ENCODE peak calls at places on chromosomes 3 and 15, in eight cellular contexts. B, L, S, W, N, H, K and T are unnamed samples. For H3K27me3, the result is how much of the 10 kb centered on the place peaks cover.

GRCh38 chr3:159835126-159835525 is 153.5 kb upstream of the IL12A start:
- DNase-seq in B (no peak), L (no peak), S (no peak), W (no peak), N (no peak), H (no peak), K (no peak), T (no peak)

GRCh38 chr15:29560896-29561295 is 261.4 kb downstream of the TJP1 start:
- DNase-seq in B (no peak), L (no peak), S (no peak), W (no peak), N (no peak), H (no peak), K (no peak), T (no peak)

GRCh38 chr15:77186518-77187095 is 115.7 kb upstream of the TSPAN3 start:
- DNase-seq in B (no peak), L (no peak), S (no peak), W (no peak), N (no peak), H (no peak), K (no peak), T (no peak)

GRCh38 chr15:93349146-93349545 is 260.1 kb upstream of the RGMA start:
- DNase-seq in B (no peak), L (no peak), S (no peak), W (no peak), N (no peak), H (no peak), K (no peak), T (no peak)

GRCh38 chr3:128207953-128208352 is 54.7 kb downstream of the EEFSEC start:
- DNase-seq in B (no peak), L (no peak), S (no peak), W (no peak), N (no peak), H (no peak), K (no peak), T (no peak)

GRCh38 chr3:197807969-197808587 is 17.0 kb downstream of the LRCH3 start:
- DNase-seq in B (no peak), L (no peak), S (no peak), W (no peak), N (no peak), H (no peak), K (no peak), T (no peak)

GRCh38 chr3:49151610-49152009 is 14.5 kb downstream of the CCDC71 start:
- DNase-seq in B (no peak), L (no peak), S (no peak), W (no peak), N (no peak), H (no peak), K (no peak), T (no peak)

GRCh38 chr15:89127054-89127702 is 38.9 kb downstream of the ABHD2 start:
- DNase-seq in B (no peak), L (no peak), S (no peak), W (no peak), N (no peak), H (no peak), K (no peak), T (peak)

GRCh38 chr3:197302696-197303341 is 4.4 kb upstream of the DLG1 start:
- DNase-seq in B (no peak), L (no peak), S (no peak), W (no peak), N (no peak), H (no peak), K (no peak), T (no peak)

GRCh38 chr3:111936191-111936841 is 42.5 kb upstream of the ABHD10 start:
- DNase-seq in B (no peak), L (no peak), S (no peak), W (no peak), N (no peak), H (no peak), K (no peak), T (no peak)

GRCh38 chr3:18224406-18224805 is 200.7 kb downstream of the SATB1 start:
- DNase-seq in B (no peak), L (no peak), S (no peak), W (no peak), N (no peak), H (no peak), K (no peak), T (no peak)

GRCh38 chr3:11637901-11638668 is 5.6 kb downstream of the VGLL4 start:
- DNase-seq in B (no peak), L (no peak), S (no peak), W (no peak), N (no peak), H (no peak), K (no peak), T (no peak)

GRCh38 chr15:83046558-83047127 is 20.4 kb downstream of the BTBD1 start:
- DNase-seq in B (no peak), L (no peak), S (no peak), W (no peak), N (no peak), H (no peak), K (no peak), T (no peak)

GRCh38 chr15:74653426-74654082 is 37.9 kb downstream of the CLK3 start:
- DNase-seq in B (peak), L (no peak), S (no peak), W (peak), N (no peak), H (no peak), K (no peak), T (no peak)

GRCh38 chr3:156826896-156827882 is 1.0 kb downstream of the LEKR1 start:
- DNase-seq in B (no peak), L (no peak), S (no peak), W (no peak), N (no peak), H (no peak), K (no peak), T (no peak)

GRCh38 chr15:69412701-69413100 is 1.4 kb upstream of the KIF23 start:
- DNase-seq in B (no peak), L (no peak), S (no peak), W (no peak), N (no peak), H (no peak), K (no peak), T (no peak)

GRCh38 chr3:46585799-46586693 is 19.9 kb upstream of the LRRC2 start:
- DNase-seq in B (no peak), L (no peak), S (no peak), W (no peak), N (no peak), H (no peak), K (no peak), T (peak)

GRCh38 chr3:55486857-55487375 is at the start of gene WNT5A:
- DNase-seq in B (no peak), L (peak), S (peak), W (peak), N (no peak), H (no peak), K (no peak), T (peak)

GRCh38 chr15:70111203-70112017 is 13.7 kb upstream of the TLE3 start:
- DNase-seq in B (peak), L (peak), S (peak), W (no peak), N (peak), H (peak), K (peak), T (peak)

GRCh38 chr15:89377842-89378698 is 43.4 kb upstream of the POLG start:
- DNase-seq in B (no peak), L (no peak), S (no peak), W (no peak), N (peak), H (no peak), K (no peak), T (no peak)

GRCh38 chr15:99683000-99683670 is 50.1 kb downstream of the LYSMD4 start:
- DNase-seq in B (no peak), L (no peak), S (no peak), W (no peak), N (no peak), H (no peak), K (no peak), T (no peak)

GRCh38 chr3:180600473-180600872 is 1.5 kb upstream of the TTC14 start:
- DNase-seq in B (no peak), L (no peak), S (no peak), W (no peak), N (no peak), H (no peak), K (no peak), T (no peak)

GRCh38 chr3:16866447-16867025 is 18.2 kb upstream of the PLCL2 start:
- DNase-seq in B (no peak), L (no peak), S (no peak), W (no peak), N (no peak), H (peak), K (no peak), T (no peak)

GRCh38 chr3:9690451-9691450 is 12.9 kb upstream of the CPNE9 start:
- DNase-seq in B (no peak), L (no peak), S (no peak), W (no peak), N (no peak), H (no peak), K (no peak), T (no peak)

GRCh38 chr3:160928183-160928718 is 172.2 kb downstream of the PPM1L start:
- DNase-seq in B (no peak), L (no peak), S (no peak), W (no peak), N (no peak), H (no peak), K (no peak), T (no peak)

GRCh38 chr3:47422743-47423142 is 41.9 kb downstream of the PTPN23 start:
- DNase-seq in B (no peak), L (no peak), S (no peak), W (no peak), N (no peak), H (no peak), K (no peak), T (no peak)

GRCh38 chr15:85749261-85750151 is 45.2 kb downstream of the KLHL25 start:
- DNase-seq in B (peak), L (peak), S (no peak), W (peak), N (no peak), H (no peak), K (no peak), T (no peak)

GRCh38 chr3:30650348-30650995 is 44.1 kb downstream of the TGFBR2 start:
- DNase-seq in B (no peak), L (no peak), S (no peak), W (no peak), N (no peak), H (no peak), K (no peak), T (no peak)

GRCh38 chr3:105367406-105368213 is 901 bp downstream of the ALCAM start:
- DNase-seq in B (peak), L (peak), S (peak), W (peak), N (peak), H (peak), K (peak), T (peak)

GRCh38 chr3:174951498-174951897 is 92.4 kb downstream of the NAALADL2 start:
- DNase-seq in B (no peak), L (no peak), S (no peak), W (no peak), N (no peak), H (no peak), K (no peak), T (no peak)

DNA sequence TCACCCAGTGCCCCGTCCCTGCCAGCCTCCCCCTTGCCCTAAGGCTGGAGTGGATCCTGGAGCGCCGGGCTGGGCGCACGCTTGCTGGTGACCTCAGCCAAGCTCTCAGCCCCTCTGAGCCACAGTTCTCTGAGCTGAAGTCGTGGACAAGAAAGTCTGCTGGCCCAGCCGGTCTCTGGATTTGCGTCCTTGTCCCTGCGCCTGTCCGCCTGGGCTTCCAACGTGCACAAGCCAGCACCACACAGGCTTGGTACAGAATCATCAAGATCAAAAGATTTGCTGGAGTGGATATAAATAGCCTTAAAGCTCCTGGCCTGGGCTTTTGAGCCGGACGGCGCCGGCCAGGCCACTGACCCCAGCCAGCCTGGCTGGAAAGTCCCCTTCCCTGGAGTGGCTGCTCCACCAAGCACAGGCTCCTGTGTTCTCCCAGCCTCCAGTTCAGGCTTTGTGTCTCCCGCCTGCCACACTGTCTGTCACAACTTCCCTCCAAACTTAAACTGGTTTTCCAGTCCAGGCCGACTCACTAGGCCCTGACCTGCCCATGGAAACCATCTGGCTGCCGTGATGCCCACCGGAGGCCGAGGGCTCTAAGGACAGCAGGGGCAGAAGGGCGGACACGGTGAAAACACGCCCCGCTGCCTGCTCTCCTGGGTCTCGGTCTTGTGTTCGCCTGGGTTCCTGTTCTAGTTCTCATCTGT is 156.2 kb downstream of the NUP210 start:
- DNase-seq in B (no peak), L (no peak), S (no peak), W (no peak), N (no peak), H (peak), K (no peak), T (no peak)
- TF ChIP-seq POLR2A in B (no peak), L (no peak), S (no peak), W (no peak), N (no peak), H (peak), K (no peak), T (no peak)

GRCh38 chr3:13860001-13860400 is 19.9 kb downstream of the WNT7A start:
- DNase-seq in B (no peak), L (no peak), S (no peak), W (no peak), N (no peak), H (no peak), K (no peak), T (no peak)
- H3K27me3 ChIP-seq in B (half or more), L (under half), S (under half), W (half or more), N (under half), H (under half), K (under half), T (under half)

DNA sequence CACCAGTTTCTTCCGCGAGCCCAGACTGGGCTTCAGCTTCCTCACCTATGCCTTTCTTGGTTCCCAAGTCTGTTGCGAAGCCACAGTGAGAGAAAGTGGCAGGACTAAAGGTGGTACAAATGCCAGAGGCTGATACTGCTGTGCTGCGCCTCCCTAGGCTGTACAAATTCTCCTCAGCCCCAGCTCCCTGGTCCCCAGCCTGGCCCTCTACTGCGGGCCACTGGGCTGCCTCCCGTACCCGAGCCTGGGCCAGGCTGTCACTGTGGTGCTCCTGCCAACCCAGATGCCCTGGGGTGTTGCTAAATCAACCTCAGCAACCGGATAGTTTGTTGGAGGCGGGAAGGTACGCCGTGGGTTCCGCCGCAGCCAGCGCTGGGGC is 352 bp upstream of the TEX264 start:
- DNase-seq in B (no peak), L (no peak), S (no peak), W (peak), N (no peak), H (no peak), K (no peak), T (no peak)
- H3K4me3 ChIP-seq in B (peak), L (peak), S (peak), W (peak), N (peak), H (peak), K (peak), T (peak)

DNA sequence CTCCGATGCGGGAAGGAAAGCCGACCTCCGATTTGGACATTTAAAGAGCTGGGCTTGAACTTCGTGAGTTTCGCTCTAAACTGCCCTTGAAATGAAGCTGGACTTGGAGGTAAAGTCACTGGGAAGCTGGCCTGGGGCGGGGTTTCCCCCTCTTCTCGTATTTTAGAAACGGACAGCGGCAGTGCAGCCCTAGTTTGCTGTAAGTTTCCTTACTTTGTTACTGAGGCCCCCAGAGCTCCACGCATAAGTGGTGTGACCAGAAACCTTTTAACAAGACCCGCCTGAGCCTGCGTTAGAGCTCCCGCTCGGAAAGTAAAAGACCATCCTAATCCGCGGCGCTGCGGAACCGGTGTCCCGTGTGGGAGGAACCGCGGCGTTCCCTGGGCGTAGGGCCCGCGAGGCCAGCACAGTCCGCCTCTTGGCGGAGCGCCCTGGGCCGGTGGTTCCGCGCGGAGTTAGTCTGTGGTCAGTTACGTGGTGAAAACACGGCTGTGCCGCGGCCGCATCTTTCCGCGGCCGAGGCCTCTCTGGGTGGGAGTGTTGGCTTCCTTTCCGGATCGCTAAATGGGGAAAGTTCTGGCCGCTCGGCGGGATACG is 409 bp downstream of the B3GNT5 start:
- DNase-seq in B (peak), L (peak), S (peak), W (peak), N (peak), H (peak), K (peak), T (peak)
- TF ChIP-seq POLR2A in B (no peak), L (no peak), S (peak), W (no peak), N (peak), H (peak), K (no peak), T (peak)

GRCh38 chr3:194395201-194395600 is 3.9 kb downstream of the GP5 start:
- DNase-seq in B (no peak), L (no peak), S (no peak), W (no peak), N (no peak), H (no peak), K (no peak), T (no peak)
- H3K27me3 ChIP-seq in B (half or more), L (under half), S (under half), W (under half), N (under half), H (under half), K (under half), T (under half)

GRCh38 chr3:149375824-149376196 is 1.6 kb downstream of the TM4SF1 start:
- DNase-seq in B (no peak), L (no peak), S (no peak), W (no peak), N (no peak), H (no peak), K (no peak), T (no peak)
- H3K4me3 ChIP-seq in B (peak), L (no peak), S (no peak), W (peak), N (peak), H (peak), K (peak), T (peak)

DNA sequence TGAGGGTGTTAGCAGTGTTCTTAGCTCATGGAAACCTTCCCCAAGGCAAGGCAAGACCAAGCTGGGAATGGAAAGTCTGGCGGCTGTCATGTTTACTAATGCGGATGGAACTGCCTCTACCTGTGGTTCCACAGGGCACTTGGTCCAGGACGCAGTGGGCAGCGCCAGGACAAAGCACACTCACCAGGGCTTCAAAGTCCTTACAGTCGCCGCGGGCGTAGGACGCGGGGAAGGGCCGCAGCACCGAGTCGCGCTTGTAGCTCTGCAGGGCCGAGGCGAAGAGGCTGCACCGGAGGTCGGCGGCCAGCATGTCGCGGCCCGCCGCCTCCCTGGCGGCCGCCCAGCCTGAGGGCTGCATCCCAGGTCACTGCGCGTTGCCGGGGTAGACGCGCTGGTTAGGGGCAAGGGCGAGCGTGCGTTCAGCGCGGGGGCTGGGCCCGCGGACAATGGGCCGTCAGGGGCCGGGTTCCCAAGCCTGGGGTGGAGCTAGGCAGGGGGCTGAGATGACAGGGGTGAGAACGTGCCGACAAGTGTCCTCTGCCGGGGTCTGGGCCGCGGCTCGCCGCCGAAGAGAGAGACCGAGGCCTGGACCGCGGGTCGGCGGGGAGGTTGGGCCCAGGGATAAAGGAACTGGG is 497 bp downstream of the PARP16 start:
- DNase-seq in B (peak), L (no peak), S (no peak), W (no peak), N (peak), H (peak), K (no peak), T (peak)
- TF ChIP-seq POLR2A in B (no peak), L (no peak), S (no peak), W (no peak), N (no peak), H (no peak), K (no peak), T (no peak)

GRCh38 chr3:13536832-13537231 is 12.1 kb upstream of the FBLN2 start:
- DNase-seq in B (no peak), L (no peak), S (no peak), W (peak), N (no peak), H (no peak), K (no peak), T (no peak)
- H3K27me3 ChIP-seq in B (under half), L (under half), S (under half), W (under half), N (under half), H (under half), K (under half), T (under half)